ENCODE peak calls at places on chromosomes 3 and 15, in seven cellular contexts. O is PC-9, J is Calu3, X is heart left ventricle, L is H9, F is A673, N is activated B cell treated with CpG ODN at 0.5 μM for 24 hours. W is an unnamed sample.

GRCh38 chr15:24877174-24877573 is 77.6 kb upstream of the SNRPN start:
- DNase-seq in N (no peak), L (no peak), J (no peak), X (no peak), F (no peak), O (no peak), W (no peak)

GRCh38 chr3:150348500-150348899 is 59.6 kb upstream of the TSC22D2 start:
- DNase-seq in J (peak; percentile 80), L (no peak), F (peak; percentile 64), X (no peak), O (peak; percentile 98), N (no peak), W (no peak)

GRCh38 chr15:69096197-69096596 is 64.2 kb upstream of the GLCE start:
- DNase-seq in L (no peak), N (no peak), X (peak; percentile 54), J (no peak), O (no peak), F (no peak), W (no peak)

GRCh38 chr3:4850211-4850927 is 128.9 kb upstream of the BHLHE40 start:
- DNase-seq in L (no peak), X (no peak), J (no peak), O (no peak), F (no peak), N (no peak), W (peak; percentile 57)

GRCh38 chr15:61994216-61994615 is 66.0 kb downstream of the VPS13C start:
- DNase-seq in F (no peak), L (no peak), O (no peak), J (no peak), X (no peak), N (no peak), W (no peak)

GRCh38 chr3:30448946-30449686 is 157.3 kb upstream of the TGFBR2 start:
- DNase-seq in L (no peak), X (no peak), J (no peak), O (no peak), F (no peak), N (no peak), W (no peak)

GRCh38 chr3:151439652-151440125 is 21.2 kb downstream of the IGSF10 start:
- DNase-seq in J (peak; percentile 66), F (peak; percentile 90), N (no peak), O (peak; percentile 55), X (no peak), L (no peak), W (no peak)

GRCh38 chr3:138114988-138115971 is at the start of gene DZIP1L:
- DNase-seq in L (peak; percentile 85), N (peak; percentile 27), X (peak; percentile 77), J (peak; percentile 85), O (no peak), F (peak; percentile 68), W (no peak)

GRCh38 chr3:177754508-177754921 is 557.2 kb upstream of the TBL1XR1 start:
- DNase-seq in J (no peak), O (no peak), X (no peak), F (no peak), L (no peak), N (no peak), W (no peak)

GRCh38 chr15:71452893-71453292 is 337.6 kb downstream of the THSD4 start:
- DNase-seq in O (no peak), L (no peak), X (no peak), F (no peak), J (no peak), N (no peak), W (no peak)

GRCh38 chr15:65595960-65596359 is 15.0 kb downstream of the INTS14 start:
- DNase-seq in F (no peak), J (peak; percentile 14), X (no peak), N (no peak), L (no peak), O (no peak), W (no peak)

GRCh38 chr3:73508330-73508954 is 116.3 kb downstream of the PDZRN3 start:
- DNase-seq in F (peak; percentile 65), O (no peak), N (no peak), J (peak; percentile 56), X (no peak), L (peak; percentile 64), W (no peak)

GRCh38 chr15:48029656-48030055 is 91.1 kb upstream of the SLC24A5 start:
- DNase-seq in N (no peak), F (no peak), O (no peak), X (no peak), L (no peak), J (no peak), W (no peak)

GRCh38 chr15:62075595-62076279 is 9.0 kb downstream of the C2CD4A start:
- DNase-seq in N (no peak), O (peak; percentile 89), X (no peak), F (no peak), J (peak; percentile 80), L (no peak), W (no peak)

GRCh38 chr15:65082303-65082958 is 5.9 kb downstream of the KBTBD13 start:
- DNase-seq in X (no peak), F (peak; percentile 32), L (peak; percentile 70), O (no peak), N (no peak), J (peak; percentile 34), W (no peak)

GRCh38 chr3:38122712-38123290 is 14.1 kb downstream of the ACAA1 start:
- DNase-seq in J (no peak), X (no peak), O (no peak), L (no peak), N (no peak), F (no peak), W (no peak)

GRCh38 chr3:44842376-44842775 is 19.3 kb upstream of the TMEM42 start:
- DNase-seq in O (no peak), X (no peak), L (no peak), F (no peak), J (no peak), N (no peak), W (no peak)

GRCh38 chr15:58472221-58472620 is 40.4 kb downstream of the LIPC start:
- DNase-seq in L (no peak), F (no peak), X (no peak), O (no peak), N (no peak), J (no peak), W (no peak)

GRCh38 chr15:40330368-40330836 is 6.9 kb downstream of the INAFM2 start:
- DNase-seq in J (no peak), N (no peak), F (no peak), L (no peak), X (no peak), O (no peak), W (no peak)

GRCh38 chr3:96700322-96701315 is 113.8 kb upstream of the EPHA6 start:
- DNase-seq in F (no peak), N (no peak), O (no peak), X (no peak), L (peak; percentile 38), J (no peak), W (no peak)

GRCh38 chr3:194365978-194366490 is 3.5 kb downstream of the LRRC15 start:
- DNase-seq in F (no peak), L (no peak), J (no peak), N (no peak), O (no peak), X (no peak), W (no peak)

GRCh38 chr3:30059240-30059639 is 547.2 kb upstream of the TGFBR2 start:
- DNase-seq in L (peak; percentile 39), N (no peak), X (no peak), J (no peak), F (no peak), O (no peak), W (no peak)

DNA sequence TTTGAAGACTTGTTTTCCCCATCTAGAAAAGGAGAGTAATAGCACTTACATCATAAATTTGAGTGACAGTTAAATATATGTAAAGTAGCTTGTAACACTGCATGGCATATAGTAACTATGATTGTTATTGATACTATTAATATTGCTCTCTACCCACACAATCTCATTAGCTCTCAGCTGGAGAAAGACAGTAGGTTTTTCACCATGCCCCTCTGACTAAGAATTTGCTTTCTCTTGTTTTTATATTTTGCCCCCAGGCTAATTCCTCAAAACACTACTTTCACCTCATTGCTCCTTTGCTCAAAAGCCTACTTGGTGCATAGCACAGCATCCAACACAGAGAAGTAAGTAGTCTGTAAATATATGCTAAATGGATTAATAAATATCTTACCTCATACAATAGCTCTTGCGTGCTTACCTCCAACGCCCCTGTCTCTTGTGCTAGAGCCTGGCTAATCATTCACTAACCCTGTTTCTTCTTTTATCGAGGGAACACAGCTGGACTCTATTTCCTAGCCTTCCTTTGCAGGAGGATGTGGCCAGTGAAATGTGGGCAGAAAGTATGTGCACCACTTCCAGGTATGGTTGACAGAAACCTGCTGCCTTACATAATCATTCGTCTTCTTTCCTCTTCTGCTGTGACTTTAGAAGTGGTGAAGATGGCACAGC is 190.0 kb downstream of the PLCH1 start:
- DNase-seq in O (no peak), X (no peak), L (no peak), N (no peak), J (peak; percentile 73), F (no peak), W (peak; percentile 7)
- TF ChIP-seq CTCF in O (no peak), X (no peak), L (no peak), N (no peak), J (no peak), F (no peak), W (no peak)

GRCh38 chr3:84318273-84318809 is 640.4 kb upstream of the CADM2 start:
- DNase-seq in X (no peak), N (no peak), F (peak; percentile 1), O (no peak), L (peak; percentile 33), J (no peak), W (no peak)
- TF ChIP-seq CTCF in X (no peak), N (no peak), F (peak; percentile 16), O (no peak), L (peak; percentile 61), J (no peak), W (no peak)

DNA sequence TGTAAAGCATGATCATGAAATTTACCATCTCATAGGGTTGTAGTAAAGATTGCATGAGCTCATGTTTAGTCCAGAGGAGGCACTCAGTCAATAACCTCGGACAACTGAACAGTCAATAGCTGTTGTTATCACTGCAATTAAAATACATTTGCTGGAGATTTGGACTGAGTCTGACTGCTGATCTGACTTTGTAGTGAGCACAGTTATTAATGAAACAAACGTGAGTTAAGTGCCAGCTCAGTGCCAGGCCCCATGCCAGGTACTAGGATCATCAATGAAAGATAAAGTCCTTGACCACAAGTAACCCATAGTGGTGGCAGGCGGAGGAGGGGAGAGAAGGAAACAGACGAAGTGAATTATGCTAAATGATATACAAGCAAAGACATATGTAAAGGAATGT is 43.7 kb upstream of the PRICKLE2 start:
- DNase-seq in O (no peak), F (no peak), J (no peak), L (no peak), N (no peak), X (peak; percentile 67), W (no peak)
- TF ChIP-seq CTCF in O (no peak), F (no peak), J (no peak), L (no peak), N (no peak), X (no peak), W (no peak)

GRCh38 chr3:134134240-134134639 is 104.5 kb upstream of the SLCO2A1 start:
- DNase-seq in X (no peak), F (no peak), J (no peak), L (no peak), O (no peak), N (no peak), W (no peak)

GRCh38 chr3:134136604-134137003 is 106.9 kb upstream of the SLCO2A1 start:
- DNase-seq in L (no peak), F (no peak), X (no peak), N (no peak), O (no peak), J (no peak), W (no peak)

GRCh38 chr3:134134698-134135415 is 105.1 kb upstream of the SLCO2A1 start:
- DNase-seq in N (no peak), J (no peak), L (no peak), X (no peak), F (peak; percentile 49), O (no peak), W (no peak)

GRCh38 chr3:134132961-134133360 is 103.2 kb upstream of the SLCO2A1 start:
- DNase-seq in J (no peak), X (no peak), L (no peak), F (no peak), N (no peak), O (no peak), W (no peak)
- TF ChIP-seq CTCF in J (no peak), X (no peak), L (no peak), F (no peak), N (no peak), O (no peak), W (no peak)

W was measured in GM12864.